ENCODE peak calls at places on chromosomes 11 and 22, in eight cellular contexts. One of them, this sample, is unnamed.

GRCh38 chr11:9094420-9094819 is 3.0 kb upstream of the SCUBE2 start:
- DNase-seq in MM.1S: no peak
- DNase-seq in SK-N-MC: no peak
- DNase-seq in HCT116: no peak
- DNase-seq in GM12878: no peak
- DNase-seq in keratinocyte: no peak
- DNase-seq in GM23248: no peak
- DNase-seq in PC-9: no peak
- DNase-seq in this sample: no peak

GRCh38 chr22:21730535-21731308 is 4.9 kb downstream of the YPEL1 start:
- DNase-seq in MM.1S: no peak
- DNase-seq in SK-N-MC: no peak
- DNase-seq in HCT116: no peak
- DNase-seq in GM12878: no peak
- DNase-seq in keratinocyte: no peak
- DNase-seq in GM23248: no peak
- DNase-seq in PC-9: no peak
- DNase-seq in this sample: no peak

GRCh38 chr11:35623708-35624168 is 5.5 kb downstream of the FJX1 start:
- DNase-seq in MM.1S: no peak
- DNase-seq in SK-N-MC: no peak
- DNase-seq in HCT116: no peak
- DNase-seq in GM12878: no peak
- DNase-seq in keratinocyte: peak
- DNase-seq in GM23248: peak
- DNase-seq in PC-9: no peak
- DNase-seq in this sample: peak

GRCh38 chr11:63720611-63721010 is 39.3 kb downstream of the RTN3 start:
- DNase-seq in MM.1S: no peak
- DNase-seq in SK-N-MC: no peak
- DNase-seq in HCT116: no peak
- DNase-seq in GM12878: no peak
- DNase-seq in keratinocyte: no peak
- DNase-seq in GM23248: no peak
- DNase-seq in PC-9: no peak
- DNase-seq in this sample: no peak

GRCh38 chr22:44728761-44729261 is 23.6 kb upstream of the ARHGAP8 start:
- DNase-seq in MM.1S: no peak
- DNase-seq in SK-N-MC: no peak
- DNase-seq in HCT116: no peak
- DNase-seq in GM12878: no peak
- DNase-seq in keratinocyte: no peak
- DNase-seq in GM23248: no peak
- DNase-seq in PC-9: no peak
- DNase-seq in this sample: no peak

GRCh38 chr11:57792060-57792541 is 30.5 kb downstream of the CTNND1 start:
- DNase-seq in MM.1S: no peak
- DNase-seq in SK-N-MC: no peak
- DNase-seq in HCT116: no peak
- DNase-seq in GM12878: peak
- DNase-seq in keratinocyte: no peak
- DNase-seq in GM23248: no peak
- DNase-seq in PC-9: no peak
- DNase-seq in this sample: no peak

GRCh38 chr11:19602406-19602805 is 110.2 kb upstream of the NAV2 start:
- DNase-seq in MM.1S: no peak
- DNase-seq in SK-N-MC: no peak
- DNase-seq in HCT116: no peak
- DNase-seq in GM12878: no peak
- DNase-seq in keratinocyte: no peak
- DNase-seq in GM23248: peak
- DNase-seq in PC-9: no peak
- DNase-seq in this sample: no peak

GRCh38 chr22:24437820-24438328 is 10.5 kb downstream of the ADORA2A start:
- DNase-seq in MM.1S: peak
- DNase-seq in SK-N-MC: no peak
- DNase-seq in HCT116: no peak
- DNase-seq in GM12878: peak
- DNase-seq in keratinocyte: no peak
- DNase-seq in GM23248: peak
- DNase-seq in PC-9: peak
- DNase-seq in this sample: peak

GRCh38 chr22:30047364-30047738 is 32.9 kb upstream of the HORMAD2 start:
- DNase-seq in MM.1S: peak
- DNase-seq in SK-N-MC: no peak
- DNase-seq in HCT116: no peak
- DNase-seq in GM12878: no peak
- DNase-seq in keratinocyte: no peak
- DNase-seq in GM23248: no peak
- DNase-seq in PC-9: no peak
- DNase-seq in this sample: no peak

GRCh38 chr11:8691601-8692000 is 9.0 kb downstream of the RPL27A start:
- DNase-seq in MM.1S: no peak
- DNase-seq in SK-N-MC: no peak
- DNase-seq in HCT116: no peak
- DNase-seq in GM12878: no peak
- DNase-seq in keratinocyte: no peak
- DNase-seq in GM23248: no peak
- DNase-seq in PC-9: no peak
- DNase-seq in this sample: no peak

GRCh38 chr22:31119026-31119717 is 3.6 kb upstream of the INPP5J start:
- DNase-seq in MM.1S: no peak
- DNase-seq in SK-N-MC: no peak
- DNase-seq in HCT116: no peak
- DNase-seq in GM12878: no peak
- DNase-seq in keratinocyte: no peak
- DNase-seq in GM23248: no peak
- DNase-seq in PC-9: no peak
- DNase-seq in this sample: no peak

DNA sequence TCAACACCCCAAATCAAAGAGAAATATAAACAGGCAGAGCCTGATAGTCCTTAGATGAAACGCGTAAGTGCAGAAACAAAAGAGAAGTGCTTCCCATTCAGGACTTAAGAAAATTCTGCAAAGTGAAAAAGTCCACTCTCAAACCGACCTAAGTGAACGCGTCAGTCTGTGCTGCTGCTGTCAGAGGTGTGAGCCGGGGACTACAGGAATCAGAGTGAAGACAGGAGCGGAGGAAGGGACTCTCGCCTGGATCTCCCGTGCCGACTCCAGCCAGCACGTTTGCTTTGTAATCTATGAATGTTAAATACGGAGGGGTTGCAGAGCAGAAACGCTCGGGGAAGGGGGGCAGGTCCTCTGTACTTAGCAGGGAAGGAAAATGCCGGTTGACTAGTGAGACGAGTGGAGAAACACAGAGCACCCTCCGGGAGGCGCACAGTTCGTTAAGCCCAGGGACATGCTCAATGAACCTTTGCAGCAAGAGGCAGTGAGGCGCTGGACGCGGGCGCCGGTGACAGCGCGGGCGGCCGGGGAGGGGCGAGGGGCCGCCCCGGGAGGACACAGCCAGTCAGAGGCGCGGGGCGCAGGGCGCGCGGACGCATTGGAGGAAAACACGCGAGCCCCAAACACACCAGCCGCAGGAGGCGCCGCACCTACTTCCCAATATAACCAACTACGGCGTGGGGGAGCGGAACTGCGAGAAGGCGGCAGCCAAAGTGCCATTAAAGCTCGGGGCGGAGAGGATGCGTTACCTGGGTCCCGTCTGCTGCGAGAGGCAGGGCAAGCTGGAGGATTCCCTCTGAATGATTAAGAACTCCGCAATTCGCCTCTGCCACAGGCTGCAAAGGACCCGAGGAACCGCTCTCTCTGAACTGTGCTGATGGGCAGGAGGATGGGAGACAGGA is at the start of gene CNTN5:
- DNase-seq in MM.1S: peak
- DNase-seq in SK-N-MC: no peak
- DNase-seq in HCT116: no peak
- DNase-seq in GM12878: no peak
- DNase-seq in keratinocyte: no peak
- DNase-seq in GM23248: peak
- DNase-seq in PC-9: peak
- DNase-seq in this sample: peak
- TF ChIP-seq EZH2 in MM.1S: no peak
- TF ChIP-seq EZH2 in SK-N-MC: no peak
- TF ChIP-seq EZH2 in HCT116: no peak
- TF ChIP-seq EZH2 in GM12878: no peak
- TF ChIP-seq EZH2 in keratinocyte: peak
- TF ChIP-seq EZH2 in GM23248: no peak
- TF ChIP-seq EZH2 in PC-9: no peak
- TF ChIP-seq EZH2 in this sample: peak

GRCh38 chr22:50729391-50730012 is 8.5 kb upstream of the ACR start:
- DNase-seq in MM.1S: peak
- DNase-seq in SK-N-MC: no peak
- DNase-seq in HCT116: no peak
- DNase-seq in GM12878: no peak
- DNase-seq in keratinocyte: no peak
- DNase-seq in GM23248: no peak
- DNase-seq in PC-9: no peak
- DNase-seq in this sample: no peak

GRCh38 chr22:50731811-50732624 is 6.0 kb upstream of the ACR start:
- DNase-seq in MM.1S: peak
- DNase-seq in SK-N-MC: no peak
- DNase-seq in HCT116: peak
- DNase-seq in GM12878: no peak
- DNase-seq in keratinocyte: peak
- DNase-seq in GM23248: peak
- DNase-seq in PC-9: peak
- DNase-seq in this sample: peak

GRCh38 chr22:50730941-50731661 is 6.9 kb upstream of the ACR start:
- DNase-seq in MM.1S: no peak
- DNase-seq in SK-N-MC: no peak
- DNase-seq in HCT116: no peak
- DNase-seq in GM12878: no peak
- DNase-seq in keratinocyte: peak
- DNase-seq in GM23248: peak
- DNase-seq in PC-9: no peak
- DNase-seq in this sample: no peak

GRCh38 chr22:50728523-50728931 is 9.5 kb upstream of the ACR start:
- DNase-seq in MM.1S: no peak
- DNase-seq in SK-N-MC: no peak
- DNase-seq in HCT116: no peak
- DNase-seq in GM12878: no peak
- DNase-seq in keratinocyte: no peak
- DNase-seq in GM23248: no peak
- DNase-seq in PC-9: no peak
- DNase-seq in this sample: no peak

GRCh38 chr22:50730013-50730891 is 7.8 kb upstream of the ACR start:
- DNase-seq in MM.1S: no peak
- DNase-seq in SK-N-MC: no peak
- DNase-seq in HCT116: no peak
- DNase-seq in GM12878: no peak
- DNase-seq in keratinocyte: no peak
- DNase-seq in GM23248: no peak
- DNase-seq in PC-9: no peak
- DNase-seq in this sample: no peak
- TF ChIP-seq EZH2 in MM.1S: no peak
- TF ChIP-seq EZH2 in SK-N-MC: no peak
- TF ChIP-seq EZH2 in HCT116: no peak
- TF ChIP-seq EZH2 in GM12878: no peak
- TF ChIP-seq EZH2 in keratinocyte: no peak
- TF ChIP-seq EZH2 in GM23248: no peak
- TF ChIP-seq EZH2 in PC-9: no peak
- TF ChIP-seq EZH2 in this sample: no peak

GRCh38 chr11:72599325-72600117 is 74.7 kb downstream of the PDE2A start:
- DNase-seq in MM.1S: no peak
- DNase-seq in SK-N-MC: no peak
- DNase-seq in HCT116: no peak
- DNase-seq in GM12878: no peak
- DNase-seq in keratinocyte: no peak
- DNase-seq in GM23248: peak
- DNase-seq in PC-9: no peak
- DNase-seq in this sample: peak

GRCh38 chr11:72602250-72602904 is 71.8 kb downstream of the PDE2A start:
- DNase-seq in MM.1S: no peak
- DNase-seq in SK-N-MC: no peak
- DNase-seq in HCT116: no peak
- DNase-seq in GM12878: no peak
- DNase-seq in keratinocyte: no peak
- DNase-seq in GM23248: no peak
- DNase-seq in PC-9: peak
- DNase-seq in this sample: no peak

GRCh38 chr11:72598466-72598865 is 75.8 kb downstream of the PDE2A start:
- DNase-seq in MM.1S: no peak
- DNase-seq in SK-N-MC: no peak
- DNase-seq in HCT116: no peak
- DNase-seq in GM12878: no peak
- DNase-seq in keratinocyte: no peak
- DNase-seq in GM23248: no peak
- DNase-seq in PC-9: no peak
- DNase-seq in this sample: no peak

GRCh38 chr11:72600557-72600956 is 73.7 kb downstream of the PDE2A start:
- DNase-seq in MM.1S: no peak
- DNase-seq in SK-N-MC: no peak
- DNase-seq in HCT116: no peak
- DNase-seq in GM12878: no peak
- DNase-seq in keratinocyte: no peak
- DNase-seq in GM23248: no peak
- DNase-seq in PC-9: no peak
- DNase-seq in this sample: no peak

GRCh38 chr11:72598901-72599300 is 75.3 kb downstream of the PDE2A start:
- DNase-seq in MM.1S: no peak
- DNase-seq in SK-N-MC: no peak
- DNase-seq in HCT116: no peak
- DNase-seq in GM12878: no peak
- DNase-seq in keratinocyte: no peak
- DNase-seq in GM23248: peak
- DNase-seq in PC-9: peak
- DNase-seq in this sample: peak
- TF ChIP-seq EZH2 in MM.1S: no peak
- TF ChIP-seq EZH2 in SK-N-MC: no peak
- TF ChIP-seq EZH2 in HCT116: no peak
- TF ChIP-seq EZH2 in GM12878: no peak
- TF ChIP-seq EZH2 in keratinocyte: no peak
- TF ChIP-seq EZH2 in GM23248: no peak
- TF ChIP-seq EZH2 in PC-9: no peak
- TF ChIP-seq EZH2 in this sample: no peak

DNA sequence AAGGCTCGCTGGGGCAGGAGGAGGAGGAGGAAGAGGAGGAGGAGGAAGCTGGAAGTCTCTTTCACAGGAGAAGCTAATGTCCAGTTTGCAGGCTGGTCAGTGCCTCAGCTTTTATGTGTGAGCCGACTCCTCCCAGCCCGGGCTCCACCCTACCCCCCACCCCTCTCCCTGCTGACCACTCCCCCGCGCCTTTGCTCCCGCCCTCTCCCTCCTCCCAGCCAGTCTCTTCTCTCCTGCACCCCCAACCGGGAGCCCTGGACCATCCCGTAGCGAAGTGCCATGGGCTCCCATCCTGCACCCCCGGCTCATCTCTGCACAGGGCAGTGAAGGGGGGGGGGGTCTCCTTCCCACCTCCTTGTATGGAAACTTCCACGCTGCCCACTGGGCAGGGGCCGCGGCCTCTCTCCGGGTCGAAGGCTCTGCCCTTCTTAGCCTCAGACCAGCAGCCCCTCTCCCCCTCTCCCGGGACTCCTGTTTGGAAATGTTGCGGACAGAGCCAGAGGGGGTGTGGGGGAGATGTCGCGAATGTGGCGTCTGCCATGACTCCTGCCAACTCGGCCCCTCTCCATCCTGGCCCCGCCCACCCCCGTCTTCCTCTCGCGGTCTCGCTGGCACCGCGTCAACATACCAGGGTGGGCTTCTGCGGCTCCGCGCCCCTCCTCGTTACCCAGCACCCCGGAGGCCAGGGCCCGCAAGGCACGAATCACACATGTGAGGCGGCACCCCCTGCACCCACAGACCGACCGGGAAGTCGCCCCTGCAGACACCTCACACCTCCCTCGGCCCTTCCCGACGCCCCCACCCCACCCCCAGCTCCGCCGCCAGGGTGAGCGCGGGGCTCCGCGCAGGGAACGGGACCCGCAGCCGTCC is 1.8 kb downstream of the IGF2 start:
- DNase-seq in MM.1S: no peak
- DNase-seq in SK-N-MC: no peak
- DNase-seq in HCT116: peak
- DNase-seq in GM12878: no peak
- DNase-seq in keratinocyte: no peak
- DNase-seq in GM23248: peak
- DNase-seq in PC-9: peak
- DNase-seq in this sample: peak
- TF ChIP-seq EZH2 in MM.1S: peak
- TF ChIP-seq EZH2 in SK-N-MC: no peak
- TF ChIP-seq EZH2 in HCT116: no peak
- TF ChIP-seq EZH2 in GM12878: no peak
- TF ChIP-seq EZH2 in keratinocyte: peak
- TF ChIP-seq EZH2 in GM23248: peak
- TF ChIP-seq EZH2 in PC-9: no peak
- TF ChIP-seq EZH2 in this sample: no peak

This sample was measured in PC-3.